ENCODE peak calls at places on chromosomes 3 and 15, in four cellular contexts. O, I, F and T are unnamed samples.
A peak's percentile ranks its signal among the peaks of the same experiment; 100 is the strongest.

GRCh38 chr3:88058593-88059379 is at the start of the genes CGGBP1 and ZNF654:
- DNase-seq in F (peak; percentile 98), I (peak; percentile 98), O (peak; percentile 99), T (peak; percentile 100)

GRCh38 chr15:32688151-32688639 is 29.6 kb upstream of the GREM1 start:
- DNase-seq in O (no peak), I (no peak), F (no peak), T (no peak)

GRCh38 chr3:45972534-45973402 is 22.9 kb downstream of the FYCO1 start:
- DNase-seq in I (no peak), O (no peak), F (no peak), T (no peak)

GRCh38 chr3:113142476-113142875 is 68.9 kb upstream of the BOC start:
- DNase-seq in O (no peak), I (no peak), F (no peak), T (no peak)

GRCh38 chr3:61964566-61964965 is 403.2 kb downstream of the PTPRG start:
- DNase-seq in F (no peak), O (no peak), I (no peak), T (no peak)

GRCh38 chr3:11641316-11641682 is 2.4 kb downstream of the VGLL4 start:
- DNase-seq in I (no peak), F (no peak), O (no peak), T (no peak)

GRCh38 chr3:172134352-172134751 is 95.0 kb downstream of the FNDC3B start:
- DNase-seq in O (no peak), F (no peak), I (no peak), T (peak; percentile 33)

GRCh38 chr15:66231421-66232266 is 21.9 kb downstream of the MEGF11 start:
- DNase-seq in I (no peak), F (no peak), O (no peak), T (no peak)

GRCh38 chr15:80789836-80790235 is 10.7 kb downstream of the CEMIP start:
- DNase-seq in I (no peak), O (no peak), F (no peak), T (no peak)

GRCh38 chr3:126389112-126389791 is 5.5 kb upstream of the CFAP100 start:
- DNase-seq in O (peak; percentile 82), I (no peak), F (peak; percentile 97), T (no peak)
- H3K4me1 ChIP-seq in O (no peaks in the 10 kb centered on the region), I (no peaks in the 10 kb centered on the region), F (no peaks in the 10 kb centered on the region), T (no peaks in the 10 kb centered on the region)

GRCh38 chr15:69303337-69304175 is 4.8 kb downstream of the PAQR5 start:
- DNase-seq in O (no peak), I (no peak), F (peak; percentile 72), T (no peak)
- H3K4me1 ChIP-seq in O (no peaks in the 10 kb centered on the region), I (no peaks in the 10 kb centered on the region), F (peaks cover 18% of the 10 kb centered on the region), T (no peaks in the 10 kb centered on the region)

GRCh38 chr3:152307829-152308474 is 39.2 kb downstream of the MBNL1 start:
- DNase-seq in F (peak; percentile 25), I (no peak), O (no peak), T (no peak)
- H3K4me1 ChIP-seq in F (peaks cover 52% of the 10 kb centered on the region), I (peaks cover 75% of the 10 kb centered on the region), O (peaks cover 19% of the 10 kb centered on the region), T (peaks cover 88% of the 10 kb centered on the region)

GRCh38 chr3:72440491-72440890 is 407.8 kb downstream of the SHQ1 start:
- DNase-seq in F (no peak), O (no peak), I (no peak), T (no peak)
- H3K4me1 ChIP-seq in F (peaks cover 55% of the 10 kb centered on the region), O (peaks cover 5% of the 10 kb centered on the region), I (peaks cover 51% of the 10 kb centered on the region), T (peaks cover 69% of the 10 kb centered on the region)